ENCODE peak calls at places on chromosome 22, in four cellular contexts. One of them, this sample, is unnamed.

GRCh38 chr22:40928657-40929056 is 22.5 kb upstream of the RBX1 start:
- DNase-seq in HEK293T: no peak
- DNase-seq in GM12878: no peak
- DNase-seq in K562: peak
- DNase-seq in this sample: no peak

GRCh38 chr22:39435616-39436015 is 21.2 kb upstream of the MGAT3 start:
- DNase-seq in GM12878: no peak
- DNase-seq in HEK293T: no peak
- DNase-seq in K562: no peak
- DNase-seq in this sample: no peak

GRCh38 chr22:36010090-36010489 is 18.5 kb downstream of the RBFOX2 start:
- DNase-seq in HEK293T: peak
- DNase-seq in GM12878: no peak
- DNase-seq in K562: peak
- DNase-seq in this sample: no peak

GRCh38 chr22:30079952-30080533 is at the start of gene HORMAD2:
- DNase-seq in HEK293T: no peak
- DNase-seq in K562: no peak
- DNase-seq in GM12878: no peak
- DNase-seq in this sample: no peak

GRCh38 chr22:17706451-17706900 is 67.8 kb downstream of the BID start:
- DNase-seq in GM12878: peak
- DNase-seq in HEK293T: no peak
- DNase-seq in K562: peak
- DNase-seq in this sample: peak

GRCh38 chr22:31344369-31345330 is 1.5 kb downstream of the PATZ1 start:
- DNase-seq in GM12878: no peak
- DNase-seq in K562: no peak
- DNase-seq in HEK293T: no peak
- DNase-seq in this sample: no peak

GRCh38 chr22:20094158-20094807 is 14.2 kb downstream of the DGCR8 start:
- DNase-seq in GM12878: no peak
- DNase-seq in HEK293T: no peak
- DNase-seq in K562: no peak
- DNase-seq in this sample: no peak

GRCh38 chr22:29912605-29913398 is 29.8 kb downstream of the MTMR3 start:
- DNase-seq in HEK293T: no peak
- DNase-seq in GM12878: no peak
- DNase-seq in K562: no peak
- DNase-seq in this sample: no peak

GRCh38 chr22:17910561-17911311 is 113.6 kb downstream of the MICAL3 start:
- DNase-seq in K562: peak
- DNase-seq in HEK293T: peak
- DNase-seq in GM12878: no peak
- DNase-seq in this sample: no peak

GRCh38 chr22:48676266-48677167 is 1151.2 kb downstream of the BRD1 start:
- DNase-seq in HEK293T: no peak
- DNase-seq in K562: no peak
- DNase-seq in GM12878: no peak
- DNase-seq in this sample: no peak

GRCh38 chr22:27859336-27859735 is 57.8 kb upstream of the MN1 start:
- DNase-seq in GM12878: no peak
- DNase-seq in K562: no peak
- DNase-seq in HEK293T: no peak
- DNase-seq in this sample: no peak

GRCh38 chr22:46368871-46369715 is 33.6 kb downstream of the TRMU start:
- DNase-seq in GM12878: no peak
- DNase-seq in HEK293T: no peak
- DNase-seq in K562: no peak
- DNase-seq in this sample: no peak

GRCh38 chr22:48704335-48704734 is 1123.3 kb downstream of the BRD1 start:
- DNase-seq in K562: no peak
- DNase-seq in HEK293T: no peak
- DNase-seq in GM12878: no peak
- DNase-seq in this sample: no peak

GRCh38 chr22:48510599-48510998 is 1317.1 kb downstream of the BRD1 start:
- DNase-seq in GM12878: no peak
- DNase-seq in HEK293T: no peak
- DNase-seq in K562: no peak
- DNase-seq in this sample: no peak

GRCh38 chr22:46815896-46816721 is 53.7 kb downstream of the TBC1D22A start:
- DNase-seq in HEK293T: no peak
- DNase-seq in K562: peak
- DNase-seq in GM12878: no peak
- DNase-seq in this sample: peak

GRCh38 chr22:43310311-43310710 is 32.9 kb downstream of the SCUBE1 start:
- DNase-seq in HEK293T: no peak
- DNase-seq in GM12878: no peak
- DNase-seq in K562: peak
- DNase-seq in this sample: no peak

GRCh38 chr22:19666663-19667593 is 47.4 kb upstream of the SEPTIN5 start:
- DNase-seq in HEK293T: no peak
- DNase-seq in K562: peak
- DNase-seq in GM12878: no peak
- DNase-seq in this sample: no peak

GRCh38 chr22:19764636-19765476 is 4.3 kb downstream of the TBX1 start:
- DNase-seq in K562: no peak
- DNase-seq in GM12878: no peak
- DNase-seq in HEK293T: no peak
- DNase-seq in this sample: no peak

GRCh38 chr22:21927174-21927823 is 25.3 kb downstream of the PPM1F start:
- DNase-seq in GM12878: no peak
- DNase-seq in HEK293T: no peak
- DNase-seq in K562: peak
- DNase-seq in this sample: no peak

GRCh38 chr22:40241200-40241763 is 63.6 kb downstream of the TNRC6B start:
- DNase-seq in GM12878: no peak
- DNase-seq in K562: no peak
- DNase-seq in HEK293T: no peak
- DNase-seq in this sample: no peak

GRCh38 chr22:39446239-39446721 is 10.5 kb upstream of the MGAT3 start:
- DNase-seq in K562: peak
- DNase-seq in HEK293T: no peak
- DNase-seq in GM12878: peak
- DNase-seq in this sample: no peak

GRCh38 chr22:50046019-50046415 is 12.1 kb downstream of the TTLL8 start:
- DNase-seq in HEK293T: no peak
- DNase-seq in GM12878: no peak
- DNase-seq in K562: no peak
- DNase-seq in this sample: no peak

GRCh38 chr22:46504586-46504985 is 32.8 kb downstream of the CELSR1 start:
- DNase-seq in HEK293T: no peak
- DNase-seq in GM12878: no peak
- DNase-seq in K562: no peak
- DNase-seq in this sample: no peak

GRCh38 chr22:47036352-47036751 is 273.9 kb downstream of the TBC1D22A start:
- DNase-seq in K562: no peak
- DNase-seq in GM12878: no peak
- DNase-seq in HEK293T: no peak
- DNase-seq in this sample: no peak

GRCh38 chr22:44521326-44521725 is 23.3 kb upstream of the RTL6 start:
- DNase-seq in HEK293T: no peak
- DNase-seq in K562: no peak
- DNase-seq in GM12878: no peak
- DNase-seq in this sample: no peak

GRCh38 chr22:22616636-22617035 is 27.8 kb upstream of the GGTLC2 start:
- DNase-seq in GM12878: peak
- DNase-seq in K562: peak
- DNase-seq in HEK293T: no peak
- DNase-seq in this sample: no peak

GRCh38 chr22:42171946-42172345 is 41.3 kb upstream of the CYP2D6 start:
- DNase-seq in K562: no peak
- DNase-seq in GM12878: no peak
- DNase-seq in HEK293T: no peak
- DNase-seq in this sample: no peak

GRCh38 chr22:20141186-20142077 is 9.4 kb downstream of the CCDC188 start:
- DNase-seq in K562: no peak
- DNase-seq in GM12878: no peak
- DNase-seq in HEK293T: no peak
- DNase-seq in this sample: no peak

GRCh38 chr22:32967285-32968101 is 90.7 kb downstream of the SYN3 start:
- DNase-seq in GM12878: no peak
- DNase-seq in HEK293T: no peak
- DNase-seq in K562: no peak
- DNase-seq in this sample: peak
- TF ChIP-seq TARDBP in GM12878: no peak
- TF ChIP-seq TARDBP in HEK293T: no peak
- TF ChIP-seq TARDBP in K562: no peak
- TF ChIP-seq TARDBP in this sample: no peak

GRCh38 chr22:26320469-26320868 is 108.6 kb upstream of the ASPHD2 start:
- DNase-seq in K562: no peak
- DNase-seq in HEK293T: no peak
- DNase-seq in GM12878: no peak
- DNase-seq in this sample: no peak

GRCh38 chr22:26321469-26321913 is 107.6 kb upstream of the ASPHD2 start:
- DNase-seq in K562: peak
- DNase-seq in GM12878: no peak
- DNase-seq in HEK293T: no peak
- DNase-seq in this sample: no peak

GRCh38 chr22:26324150-26324549 is 104.9 kb upstream of the ASPHD2 start:
- DNase-seq in GM12878: no peak
- DNase-seq in HEK293T: no peak
- DNase-seq in K562: no peak
- DNase-seq in this sample: no peak

GRCh38 chr22:26323013-26323412 is 106.0 kb upstream of the ASPHD2 start:
- DNase-seq in K562: no peak
- DNase-seq in HEK293T: no peak
- DNase-seq in GM12878: no peak
- DNase-seq in this sample: no peak

DNA sequence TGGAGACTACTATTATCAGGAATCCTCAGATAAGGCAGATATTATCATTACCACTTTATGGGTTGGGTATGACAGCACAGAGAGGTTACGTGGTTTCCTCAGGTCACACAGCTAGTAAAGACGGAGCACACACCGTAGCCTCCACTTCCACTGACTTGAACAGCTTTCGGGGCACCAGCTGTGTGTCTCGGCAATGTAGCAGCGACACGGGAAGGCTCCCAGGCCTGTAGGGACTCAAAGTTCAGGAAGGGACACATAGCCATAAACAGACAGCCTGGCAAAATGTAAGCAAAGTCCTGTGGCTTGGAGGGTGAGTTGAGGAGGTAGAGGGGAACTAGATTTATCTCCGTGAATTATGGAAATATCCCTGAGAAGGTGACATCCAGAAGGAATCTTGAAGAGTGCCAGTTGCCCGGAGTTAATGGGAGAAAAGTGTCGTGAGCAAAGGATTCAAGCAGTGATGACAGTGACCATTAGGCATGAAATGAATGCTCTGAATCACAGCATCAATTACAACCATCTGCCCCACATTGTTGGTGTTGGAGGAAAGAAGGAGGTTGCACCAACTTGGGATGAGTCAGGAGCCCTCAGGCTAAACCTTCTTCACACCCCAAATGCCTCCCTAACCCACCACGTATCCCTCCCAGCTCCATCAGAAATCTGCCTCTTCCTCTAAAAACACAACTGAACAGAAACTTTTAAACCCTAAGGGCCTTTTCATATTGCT is 106.7 kb upstream of the ASPHD2 start:
- DNase-seq in GM12878: no peak
- DNase-seq in K562: no peak
- DNase-seq in HEK293T: no peak
- DNase-seq in this sample: no peak
- TF ChIP-seq TARDBP in GM12878: no peak
- TF ChIP-seq TARDBP in K562: no peak
- TF ChIP-seq TARDBP in HEK293T: no peak
- TF ChIP-seq TARDBP in this sample: no peak

DNA sequence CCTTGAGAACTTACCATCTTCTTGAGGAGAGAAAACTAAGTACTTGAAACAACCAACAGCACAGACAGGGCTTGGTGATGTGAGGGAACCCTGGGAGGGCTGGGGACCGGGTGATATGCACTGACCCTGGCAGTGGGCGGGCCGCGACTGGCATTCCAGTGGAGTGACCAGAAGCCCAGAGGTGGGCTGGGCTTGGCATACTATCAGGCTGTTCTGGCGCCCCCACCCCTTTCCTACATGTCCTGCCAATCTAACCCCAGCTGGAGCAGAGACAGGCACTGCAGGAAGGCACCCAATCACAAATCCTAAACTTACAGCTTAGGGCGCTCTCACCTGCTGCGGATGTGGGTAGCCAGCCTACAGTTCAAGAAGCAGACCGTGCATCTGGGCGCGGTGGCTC is 54.0 kb upstream of the GCAT start:
- DNase-seq in GM12878: no peak
- DNase-seq in HEK293T: no peak
- DNase-seq in K562: no peak
- DNase-seq in this sample: no peak
- TF ChIP-seq TARDBP in GM12878: no peak
- TF ChIP-seq TARDBP in HEK293T: no peak
- TF ChIP-seq TARDBP in K562: no peak
- TF ChIP-seq TARDBP in this sample: no peak

DNA sequence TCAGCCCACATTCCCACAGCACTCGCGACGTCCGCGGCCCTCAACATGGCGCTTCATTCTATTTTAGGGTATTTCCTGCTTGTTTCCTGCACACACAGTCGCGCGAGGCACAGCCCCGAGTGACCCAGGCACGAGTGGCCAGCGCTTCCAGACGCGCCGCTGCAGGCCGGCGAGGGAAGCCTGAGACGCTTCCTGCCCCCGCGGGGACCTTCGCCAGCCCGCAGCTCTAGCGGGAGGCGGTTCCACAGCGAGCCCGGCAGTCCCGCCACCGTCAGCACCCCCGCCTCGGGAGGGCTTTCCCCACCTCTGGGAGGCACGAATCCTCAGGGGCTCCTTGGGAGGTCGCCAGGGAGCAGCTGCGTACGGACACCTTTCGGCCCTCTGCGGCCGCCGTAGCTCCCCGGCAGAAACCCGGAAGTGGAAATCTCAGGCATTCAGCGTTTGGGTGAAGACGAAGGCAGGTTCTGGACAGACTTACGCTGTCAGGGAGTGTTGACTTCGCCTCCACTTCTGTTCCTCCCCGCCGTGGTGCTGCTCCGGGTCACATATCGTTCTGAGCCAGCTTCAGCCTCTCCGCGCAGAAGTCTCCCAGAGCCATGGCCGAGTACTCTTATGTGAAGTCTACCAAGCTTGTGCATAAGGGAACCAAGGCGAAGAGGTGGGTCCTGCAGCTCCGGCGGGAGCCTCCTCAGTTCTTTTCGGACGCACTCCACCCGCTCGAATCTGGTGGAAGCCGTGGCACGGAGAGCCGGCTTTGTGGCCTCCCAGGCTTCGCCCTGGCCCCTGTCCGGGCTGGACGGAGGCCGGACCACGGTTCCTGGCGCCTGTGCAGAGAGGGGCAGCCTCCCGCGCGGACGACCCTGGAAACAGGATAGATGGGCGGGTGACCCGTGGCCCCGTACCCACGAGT is 2925.9 kb upstream of the OR11H1 start:
- DNase-seq in K562: peak
- DNase-seq in HEK293T: no peak
- DNase-seq in GM12878: no peak
- DNase-seq in this sample: peak
- TF ChIP-seq TARDBP in K562: peak
- TF ChIP-seq TARDBP in HEK293T: no peak
- TF ChIP-seq TARDBP in GM12878: no peak
- TF ChIP-seq TARDBP in this sample: no peak